ENCODE peak calls at places on chromosome 13, in eight cellular contexts. G, H, C, W, R, S, T and Z are unnamed samples.

GRCh38 chr13:59111711-59112110 is 1052.0 kb downstream of the DIAPH3 start:
- DNase-seq in S (no peak), C (no peak), H (no peak), R (no peak), G (no peak), T (peak; percentile 42), W (peak; percentile 93), Z (no peak)

GRCh38 chr13:46101488-46102289 is 3.1 kb downstream of the CPB2 start:
- DNase-seq in S (no peak), C (no peak), W (no peak), G (no peak), H (no peak), T (no peak), R (no peak), Z (no peak)

GRCh38 chr13:26017196-26017921 is 34.5 kb downstream of the SHISA2 start:
- DNase-seq in H (no peak), W (no peak), S (no peak), T (no peak), G (no peak), R (no peak), C (no peak), Z (no peak)

GRCh38 chr13:77038907-77039470 is 12.0 kb upstream of the FBXL3 start:
- DNase-seq in S (no peak), G (no peak), H (no peak), T (no peak), R (no peak), C (no peak), W (no peak), Z (no peak)

GRCh38 chr13:36907266-36907665 is 12.8 kb downstream of the SMAD9 start:
- DNase-seq in H (no peak), T (no peak), C (no peak), G (no peak), R (no peak), S (no peak), W (no peak), Z (no peak)

GRCh38 chr13:37168151-37168550 is 62.7 kb upstream of the CSNK1A1L start:
- DNase-seq in H (no peak), G (no peak), R (no peak), W (peak; percentile 45), C (no peak), T (no peak), S (no peak), Z (no peak)

GRCh38 chr13:21673592-21674270 is 2.9 kb downstream of the FGF9 start:
- DNase-seq in W (no peak), C (peak; percentile 58), H (peak; percentile 55), T (no peak), S (peak; percentile 93), R (no peak), G (peak; percentile 53), Z (no peak)

GRCh38 chr13:21309542-21310172 is 133.2 kb downstream of the MRPL57 start:
- DNase-seq in R (no peak), C (no peak), S (no peak), G (no peak), T (no peak), W (no peak), H (no peak), Z (no peak)

GRCh38 chr13:26050568-26051230 is 1.1 kb downstream of the SHISA2 start:
- DNase-seq in W (no peak), T (no peak), H (no peak), S (peak; percentile 77), R (no peak), G (no peak), C (no peak), Z (no peak)

GRCh38 chr13:48038763-48039162 is 1.2 kb downstream of the NUDT15 start:
- DNase-seq in C (no peak), R (no peak), T (no peak), S (no peak), W (no peak), G (no peak), H (no peak), Z (no peak)

GRCh38 chr13:39051157-39051556 is 12.9 kb downstream of the NHLRC3 start:
- DNase-seq in H (no peak), W (peak; percentile 32), S (peak; percentile 58), C (no peak), T (no peak), G (no peak), R (no peak), Z (no peak)

GRCh38 chr13:25300861-25301346 is 521 bp upstream of the NUP58 start:
- DNase-seq in W (no peak), T (no peak), S (no peak), G (peak; percentile 11), C (peak; percentile 37), H (no peak), R (no peak), Z (no peak)

GRCh38 chr13:41075034-41075433 is 13.7 kb downstream of the WBP4 start:
- DNase-seq in C (no peak), H (peak; percentile 21), G (no peak), R (no peak), T (no peak), W (peak; percentile 30), S (peak; percentile 74), Z (no peak)